ENCODE peak calls at places on chromosomes 6 and 20, in four cellular contexts. One of them, this sample, is unnamed. For H3K9me3 and H3K4me1, the result is how much of the 10 kb centered on the place peaks cover.

GRCh38 chr6:34491091-34491430 is 25.2 kb downstream of the PACSIN1 start:
- DNase-seq in OCI-LY7: no peak
- DNase-seq in Panc1: no peak
- DNase-seq in ovary: peak
- DNase-seq in this sample: no peak

GRCh38 chr6:8628063-8628462 is 192.7 kb upstream of the SLC35B3 start:
- DNase-seq in ovary: no peak
- DNase-seq in Panc1: no peak
- DNase-seq in OCI-LY7: no peak
- DNase-seq in this sample: no peak

GRCh38 chr20:7702141-7702540 is 238.1 kb downstream of the HAO1 start:
- DNase-seq in Panc1: no peak
- DNase-seq in ovary: no peak
- DNase-seq in OCI-LY7: no peak
- DNase-seq in this sample: no peak

GRCh38 chr6:122789078-122789861 is at the start of gene SMPDL3A:
- DNase-seq in Panc1: peak
- DNase-seq in OCI-LY7: no peak
- DNase-seq in ovary: peak
- DNase-seq in this sample: peak

GRCh38 chr6:118100763-118101162 is 193.7 kb downstream of the SLC35F1 start:
- DNase-seq in ovary: no peak
- DNase-seq in Panc1: no peak
- DNase-seq in OCI-LY7: no peak
- DNase-seq in this sample: no peak

GRCh38 chr6:2783188-2783957 is 18.2 kb downstream of the WRNIP1 start:
- DNase-seq in ovary: no peak
- DNase-seq in Panc1: no peak
- DNase-seq in OCI-LY7: no peak
- DNase-seq in this sample: no peak

GRCh38 chr6:79225718-79226117 is 8.8 kb downstream of the HMGN3 start:
- DNase-seq in OCI-LY7: no peak
- DNase-seq in Panc1: no peak
- DNase-seq in ovary: no peak
- DNase-seq in this sample: no peak

GRCh38 chr6:2221724-2222274 is 23.6 kb downstream of the GMDS start:
- DNase-seq in OCI-LY7: no peak
- DNase-seq in Panc1: no peak
- DNase-seq in ovary: no peak
- DNase-seq in this sample: no peak

GRCh38 chr6:166688901-166689300 is 61.9 kb upstream of the RPS6KA2 start:
- DNase-seq in Panc1: no peak
- DNase-seq in OCI-LY7: no peak
- DNase-seq in ovary: no peak
- DNase-seq in this sample: no peak

GRCh38 chr20:528923-529594 is 14.5 kb downstream of the CSNK2A1 start:
- DNase-seq in ovary: no peak
- DNase-seq in Panc1: peak
- DNase-seq in OCI-LY7: no peak
- DNase-seq in this sample: no peak

GRCh38 chr6:13184089-13184468 is 144.3 kb downstream of the TBC1D7 start:
- DNase-seq in Panc1: no peak
- DNase-seq in OCI-LY7: no peak
- DNase-seq in ovary: no peak
- DNase-seq in this sample: no peak

GRCh38 chr6:2855061-2855519 is 13.4 kb upstream of the SERPINB1 start:
- DNase-seq in Panc1: no peak
- DNase-seq in OCI-LY7: no peak
- DNase-seq in ovary: no peak
- DNase-seq in this sample: no peak

GRCh38 chr6:4637691-4638433 is 138.3 kb upstream of the CDYL start:
- DNase-seq in OCI-LY7: no peak
- DNase-seq in ovary: no peak
- DNase-seq in Panc1: no peak
- DNase-seq in this sample: no peak

GRCh38 chr6:83517500-83517899 is 5.2 kb downstream of the PRSS35 start:
- DNase-seq in ovary: no peak
- DNase-seq in OCI-LY7: no peak
- DNase-seq in Panc1: no peak
- DNase-seq in this sample: no peak

GRCh38 chr6:11778648-11779307 is at the start of gene ADTRP:
- DNase-seq in Panc1: no peak
- DNase-seq in OCI-LY7: no peak
- DNase-seq in ovary: no peak
- DNase-seq in this sample: no peak

DNA sequence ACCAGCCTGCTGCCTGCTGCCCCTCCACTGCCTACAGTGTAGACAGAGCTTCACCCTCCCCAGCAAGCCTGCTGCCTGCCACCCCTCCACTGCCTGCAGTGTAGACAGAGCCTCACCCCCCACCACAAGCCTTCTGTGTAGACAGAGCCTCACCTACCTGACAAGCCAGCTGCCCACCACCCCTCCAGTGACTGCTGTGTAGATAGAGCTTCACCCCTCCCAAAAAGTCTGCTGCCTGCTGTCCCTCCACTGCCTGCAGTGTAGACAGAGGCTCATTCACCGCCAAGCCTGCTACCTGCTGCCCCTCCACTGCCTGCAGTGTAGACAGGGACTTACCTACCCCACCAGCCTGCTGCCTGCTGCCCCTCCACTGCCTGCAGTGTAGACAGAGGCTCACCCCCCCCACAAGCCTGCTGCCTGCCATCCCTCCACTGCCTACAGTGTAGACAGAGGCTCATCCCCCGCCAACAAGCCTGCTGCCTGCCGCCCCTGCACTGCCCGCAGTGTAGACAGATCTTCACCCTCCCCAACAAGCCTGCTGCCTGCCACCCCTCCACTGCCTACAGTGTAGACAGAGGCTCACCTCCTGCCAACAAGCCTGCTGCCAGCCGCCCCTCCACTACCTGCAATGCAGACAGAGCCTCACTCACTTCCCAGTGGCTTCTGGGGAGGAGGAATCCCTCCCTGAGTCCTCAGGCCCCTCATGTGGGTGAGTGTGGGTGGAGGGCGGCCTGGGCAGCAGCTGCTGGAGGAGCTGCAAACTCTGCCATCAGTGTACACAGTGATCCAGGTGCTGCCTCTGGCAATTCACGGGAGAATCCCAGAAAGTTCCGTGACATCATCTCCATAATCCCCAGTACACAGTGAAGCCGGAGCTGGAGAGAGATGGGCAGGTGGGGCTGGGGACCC is 140.9 kb downstream of the DLL1 start:
- DNase-seq in ovary: no peak
- DNase-seq in Panc1: no peak
- DNase-seq in OCI-LY7: no peak
- DNase-seq in this sample: no peak
- H3K9me3 ChIP-seq in ovary: under half
- H3K9me3 ChIP-seq in Panc1: under half
- H3K9me3 ChIP-seq in OCI-LY7: under half
- H3K9me3 ChIP-seq in this sample: under half

GRCh38 chr20:32476684-32477593 is 108.2 kb downstream of the NOL4L start:
- DNase-seq in OCI-LY7: no peak
- DNase-seq in ovary: no peak
- DNase-seq in Panc1: no peak
- DNase-seq in this sample: peak
- H3K4me1 ChIP-seq in OCI-LY7: under half
- H3K4me1 ChIP-seq in ovary: under half
- H3K4me1 ChIP-seq in Panc1: half or more
- H3K4me1 ChIP-seq in this sample: half or more

GRCh38 chr6:137901454-137901853 is 34.4 kb downstream of the TNFAIP3 start:
- DNase-seq in ovary: no peak
- DNase-seq in OCI-LY7: no peak
- DNase-seq in Panc1: no peak
- DNase-seq in this sample: no peak

GRCh38 chr6:137903274-137903932 is 36.3 kb downstream of the TNFAIP3 start:
- DNase-seq in Panc1: no peak
- DNase-seq in OCI-LY7: no peak
- DNase-seq in ovary: no peak
- DNase-seq in this sample: no peak

GRCh38 chr6:137900815-137901214 is 33.8 kb downstream of the TNFAIP3 start:
- DNase-seq in ovary: no peak
- DNase-seq in OCI-LY7: no peak
- DNase-seq in Panc1: no peak
- DNase-seq in this sample: no peak

GRCh38 chr6:137903933-137904821 is 37.1 kb downstream of the TNFAIP3 start:
- DNase-seq in OCI-LY7: peak
- DNase-seq in ovary: no peak
- DNase-seq in Panc1: no peak
- DNase-seq in this sample: no peak

DNA sequence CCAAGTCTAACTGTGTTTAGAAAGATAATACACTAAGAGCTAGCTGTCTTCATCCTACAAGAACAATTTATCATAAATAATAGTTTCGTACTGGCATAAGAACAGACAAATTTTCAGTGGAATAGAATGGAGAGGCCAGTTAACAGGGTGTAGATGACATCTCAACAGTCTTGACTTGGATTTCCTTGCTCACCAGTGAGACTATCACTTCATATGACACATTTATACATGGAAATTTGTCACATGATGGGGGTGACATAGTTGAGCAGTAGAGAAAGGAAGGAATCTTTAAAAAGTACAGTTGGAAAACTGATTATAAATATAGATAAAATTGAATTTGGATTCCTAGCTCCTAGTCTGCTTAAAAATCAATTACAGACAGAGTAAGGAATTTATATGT is 35.7 kb downstream of the TNFAIP3 start:
- DNase-seq in Panc1: no peak
- DNase-seq in OCI-LY7: no peak
- DNase-seq in ovary: no peak
- DNase-seq in this sample: no peak
- H3K9me3 ChIP-seq in Panc1: under half
- H3K9me3 ChIP-seq in OCI-LY7: under half
- H3K9me3 ChIP-seq in ovary: under half
- H3K9me3 ChIP-seq in this sample: under half

DNA sequence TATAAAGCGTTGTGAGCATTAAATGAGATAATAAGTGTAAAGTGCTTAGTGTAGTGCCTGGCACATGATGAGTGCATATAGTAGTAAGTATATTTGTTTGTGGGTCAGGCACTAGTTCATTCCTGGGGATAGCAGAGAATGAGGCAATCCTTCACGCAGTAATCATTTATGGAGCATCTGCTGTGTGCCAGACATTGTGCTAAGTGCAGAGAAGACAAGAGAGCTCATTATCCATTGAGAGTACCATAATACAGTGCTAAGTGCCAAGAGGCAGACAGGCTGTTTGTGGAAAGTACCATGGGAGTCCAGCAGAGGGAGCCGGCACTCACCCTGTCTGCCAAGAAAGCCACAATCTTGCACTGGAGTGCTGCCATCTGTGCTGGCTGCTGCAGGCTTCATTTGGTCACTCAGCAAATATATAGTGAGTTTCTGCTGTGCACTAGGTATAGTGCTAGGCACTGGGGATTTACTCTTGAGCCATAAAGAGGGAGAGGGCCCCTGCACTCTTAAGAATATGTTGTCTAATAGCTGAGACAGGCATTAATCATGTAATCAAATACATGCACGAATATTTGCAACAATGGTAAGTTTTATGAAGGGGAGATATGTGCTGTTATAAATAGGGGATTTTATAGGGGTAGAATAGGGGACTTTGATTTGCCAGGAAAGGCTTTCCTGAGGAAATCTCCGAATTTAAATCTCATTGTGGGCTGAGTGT is 12.9 kb upstream of the MROH8 start:
- DNase-seq in ovary: peak
- DNase-seq in Panc1: peak
- DNase-seq in OCI-LY7: peak
- DNase-seq in this sample: peak
- H3K4me1 ChIP-seq in ovary: under half
- H3K4me1 ChIP-seq in Panc1: under half
- H3K4me1 ChIP-seq in OCI-LY7: under half
- H3K4me1 ChIP-seq in this sample: half or more